ENCODE peak calls at places on chromosomes 13 and 19, in five cellular contexts. G, Z, U, H and E are unnamed samples.

GRCh38 chr13:29479716-29480492 is 115.6 kb downstream of the SLC7A1 start:
- DNase-seq in G (no peak), Z (no peak), U (no peak), H (peak), E (no peak)

GRCh38 chr13:97119899-97120745 is 102.0 kb upstream of the MBNL2 start:
- DNase-seq in G (no peak), Z (no peak), U (no peak), H (no peak), E (no peak)

GRCh38 chr19:5971714-5972354 is 6.1 kb downstream of the RANBP3 start:
- DNase-seq in G (no peak), Z (no peak), U (no peak), H (no peak), E (no peak)

GRCh38 chr13:94997126-94997525 is 284.8 kb upstream of the SOX21 start:
- DNase-seq in G (no peak), Z (no peak), U (no peak), H (no peak), E (no peak)

GRCh38 chr19:7917292-7918061 is 2.7 kb upstream of the SNAPC2 start:
- DNase-seq in G (no peak), Z (peak), U (peak), H (no peak), E (no peak)

GRCh38 chr19:57887195-57887941 is 1.5 kb downstream of the ZNF814 start:
- DNase-seq in G (no peak), Z (no peak), U (no peak), H (no peak), E (no peak)

GRCh38 chr13:48110132-48110868 is 15.4 kb upstream of the MED4 start:
- DNase-seq in G (no peak), Z (no peak), U (no peak), H (no peak), E (no peak)

GRCh38 chr19:9159891-9160290 is 18.9 kb upstream of the OR7D2 start:
- DNase-seq in G (no peak), Z (no peak), U (no peak), H (no peak), E (no peak)

GRCh38 chr19:4375620-4376228 is 24.6 kb downstream of the SH3GL1 start:
- DNase-seq in G (no peak), Z (peak), U (no peak), H (peak), E (no peak)

GRCh38 chr19:38298841-38299680 is 5.0 kb upstream of the C19orf33 start:
- DNase-seq in G (peak), Z (no peak), U (no peak), H (no peak), E (no peak)

GRCh38 chr19:35718345-35719041 is 690 bp downstream of the KMT2B start:
- DNase-seq in G (no peak), Z (peak), U (peak), H (peak), E (no peak)

GRCh38 chr13:113764793-113765190 is 5.8 kb downstream of the TMEM255B start:
- DNase-seq in G (no peak), Z (no peak), U (no peak), H (no peak), E (no peak)

GRCh38 chr13:98279473-98280175 is 102.6 kb upstream of the RNF113B start:
- DNase-seq in G (no peak), Z (no peak), U (peak), H (no peak), E (no peak)

GRCh38 chr19:5397804-5398692 is 57.2 kb upstream of the ZNRF4 start:
- DNase-seq in G (no peak), Z (peak), U (no peak), H (no peak), E (no peak)

GRCh38 chr13:40064723-40065122 is 409.3 kb downstream of the COG6 start:
- DNase-seq in G (no peak), Z (peak), U (no peak), H (peak), E (no peak)

GRCh38 chr13:106028916-106029315 is 506.5 kb downstream of the EFNB2 start:
- DNase-seq in G (no peak), Z (no peak), U (no peak), H (no peak), E (no peak)

GRCh38 chr13:45256254-45256653 is 55.4 kb upstream of the KCTD4 start:
- DNase-seq in G (no peak), Z (no peak), U (no peak), H (no peak), E (no peak)

GRCh38 chr19:3365447-3366103 is 808 bp upstream of the NFIC start:
- DNase-seq in G (no peak), Z (peak), U (peak), H (peak), E (no peak)

GRCh38 chr13:98252931-98253470 is 75.9 kb upstream of the RNF113B start:
- DNase-seq in G (no peak), Z (peak), U (no peak), H (no peak), E (no peak)

GRCh38 chr19:43675269-43675879 is 5.4 kb upstream of the PLAUR start:
- DNase-seq in G (no peak), Z (no peak), U (no peak), H (no peak), E (no peak)

GRCh38 chr13:77833331-77833863 is 85.2 kb downstream of the EDNRB start:
- DNase-seq in G (peak), Z (peak), U (no peak), H (no peak), E (no peak)

GRCh38 chr13:95462801-95463200 is 89.7 kb upstream of the CLDN10 start:
- DNase-seq in G (no peak), Z (no peak), U (no peak), H (no peak), E (no peak)

GRCh38 chr13:78659450-78660110 is 625 bp upstream of the OBI1 start:
- DNase-seq in G (no peak), Z (no peak), U (no peak), H (no peak), E (no peak)

GRCh38 chr19:54062643-54063042 is 1.1 kb downstream of the VSTM1 start:
- DNase-seq in G (no peak), Z (no peak), U (peak), H (no peak), E (no peak)

GRCh38 chr13:102569488-102569887 is 27.3 kb upstream of the TPP2 start:
- DNase-seq in G (no peak), Z (no peak), U (no peak), H (no peak), E (no peak)

GRCh38 chr19:9847087-9847671 is 12.1 kb downstream of the PIN1 start:
- DNase-seq in G (peak), Z (peak), U (no peak), H (peak), E (peak)

GRCh38 chr13:51047434-51048165 is 63.5 kb downstream of the C13orf42 start:
- DNase-seq in G (no peak), Z (no peak), U (no peak), H (no peak), E (no peak)

GRCh38 chr19:42088471-42089190 is 12.7 kb downstream of the ZNF574 start:
- DNase-seq in G (peak), Z (no peak), U (no peak), H (no peak), E (no peak)

GRCh38 chr19:46068345-46069258 is 27.8 kb upstream of the IGFL4 start:
- DNase-seq in G (peak), Z (peak), U (no peak), H (no peak), E (no peak)

GRCh38 chr19:17737690-17738153 is 13.6 kb upstream of the FCHO1 start:
- DNase-seq in G (no peak), Z (no peak), U (no peak), H (no peak), E (no peak)

GRCh38 chr13:110137677-110138008 is 169.3 kb downstream of the COL4A1 start:
- DNase-seq in G (no peak), Z (peak), U (peak), H (no peak), E (no peak)

DNA sequence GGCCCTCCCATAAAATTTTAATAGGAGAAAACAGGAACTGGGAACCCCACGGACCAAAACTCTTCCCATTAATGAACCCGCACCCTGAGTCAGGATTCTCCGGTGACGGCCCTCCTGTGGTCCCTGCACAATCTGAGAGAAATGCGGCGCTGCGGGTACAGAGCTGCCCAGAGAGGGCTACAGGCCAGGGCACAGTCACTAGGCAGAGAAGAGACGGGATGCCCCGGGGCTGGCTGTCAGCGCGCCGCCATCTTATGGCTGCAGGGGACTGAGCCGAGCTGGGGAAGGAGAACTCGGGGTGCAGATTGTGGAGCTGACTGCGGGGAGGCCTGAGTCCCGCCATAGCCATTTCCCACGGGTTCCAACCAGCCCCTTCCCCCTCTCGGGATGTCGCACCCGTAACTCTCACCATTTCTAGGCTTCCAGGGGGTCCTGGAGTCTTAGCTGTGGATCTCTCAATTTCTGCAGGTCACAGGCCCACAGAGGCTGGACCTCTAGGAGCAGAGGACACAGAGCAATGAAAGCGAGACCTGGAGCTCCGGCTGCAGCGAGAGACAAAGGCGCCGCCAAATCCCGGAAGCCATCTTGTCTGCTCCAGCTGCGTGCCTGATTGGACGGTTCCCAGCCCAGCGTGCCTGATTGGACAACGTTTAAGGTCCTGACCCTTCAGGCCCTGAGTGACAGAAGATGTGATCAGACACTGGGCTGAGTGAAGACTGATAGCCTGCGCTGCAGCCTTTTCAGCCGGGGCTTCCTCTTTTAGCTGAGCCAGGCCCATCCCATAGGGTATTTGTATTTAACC is at the start of gene ZNF675:
- DNase-seq in G (peak), Z (peak), U (peak), H (peak), E (peak)
- TF ChIP-seq CTCF in G (peak), Z (no peak), U (no peak), H (no peak), E (no peak)

DNA sequence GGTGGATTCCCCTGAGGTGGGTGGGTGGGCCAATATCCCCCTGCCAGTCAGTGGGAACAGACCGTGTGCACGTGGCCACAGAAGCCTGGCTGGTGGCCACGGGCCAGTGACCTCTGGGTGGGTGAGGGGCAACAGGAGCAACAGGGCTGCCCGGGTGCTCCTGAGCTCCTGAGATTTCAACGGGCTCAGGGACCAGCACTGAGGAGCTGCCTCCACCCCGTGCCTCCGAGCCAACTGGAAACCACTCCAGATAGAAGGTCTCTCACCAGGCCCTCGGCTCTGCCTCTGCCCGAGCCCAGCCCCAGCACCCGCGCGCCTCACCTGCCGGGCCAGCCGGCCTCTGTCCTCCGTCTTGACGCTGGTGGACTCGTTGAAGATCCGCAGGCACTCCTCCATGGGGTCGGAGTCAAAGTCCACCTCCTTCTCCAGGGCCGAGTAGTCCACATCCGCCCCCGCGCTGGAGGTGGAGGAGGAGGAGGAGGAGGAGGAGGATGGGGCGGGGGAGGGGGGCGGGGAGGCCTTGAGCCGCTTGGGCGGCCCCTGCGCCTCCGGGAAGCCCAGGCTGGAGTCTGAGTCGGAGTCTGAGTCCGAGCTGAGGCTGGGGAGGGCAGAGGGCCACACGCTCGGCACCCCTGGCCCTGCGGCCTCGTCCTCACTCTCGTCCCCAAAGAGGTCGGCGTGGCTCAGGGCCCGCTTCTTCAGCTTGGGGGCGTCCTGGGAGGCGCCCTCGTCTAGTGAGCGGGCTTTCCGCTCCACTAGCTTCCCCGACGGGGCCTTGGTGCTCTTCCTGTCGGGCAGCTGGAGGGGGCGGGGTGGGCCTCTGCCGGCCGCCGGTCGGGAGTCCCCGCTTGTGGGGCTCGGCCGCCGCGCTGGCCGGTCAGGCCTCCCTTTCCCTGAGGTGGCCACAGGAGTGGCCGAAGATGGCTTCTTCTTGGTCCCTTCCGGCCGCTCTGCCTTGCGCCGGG is 14.8 kb upstream of the ATP8B3 start:
- DNase-seq in G (no peak), Z (no peak), U (peak), H (no peak), E (no peak)
- TF ChIP-seq CTCF in G (no peak), Z (no peak), U (no peak), H (no peak), E (no peak)

GRCh38 chr19:47429140-47429793 is 9.9 kb upstream of the MEIS3 start:
- DNase-seq in G (no peak), Z (no peak), U (no peak), H (no peak), E (no peak)

GRCh38 chr19:47432499-47432898 is 13.2 kb upstream of the MEIS3 start:
- DNase-seq in G (no peak), Z (no peak), U (no peak), H (no peak), E (no peak)

GRCh38 chr19:47428177-47428894 is 9.0 kb upstream of the MEIS3 start:
- DNase-seq in G (peak), Z (peak), U (peak), H (peak), E (peak)

GRCh38 chr19:47432091-47432490 is 12.8 kb upstream of the MEIS3 start:
- DNase-seq in G (no peak), Z (no peak), U (no peak), H (no peak), E (no peak)

GRCh38 chr19:47430041-47430802 is 10.9 kb upstream of the MEIS3 start:
- DNase-seq in G (no peak), Z (no peak), U (peak), H (no peak), E (no peak)
- TF ChIP-seq CTCF in G (peak), Z (no peak), U (peak), H (peak), E (no peak)

GRCh38 chr19:49222528-49222927 is 64.9 kb downstream of the TRPM4 start:
- DNase-seq in G (no peak), Z (no peak), U (no peak), H (no peak), E (no peak)

GRCh38 chr19:49222011-49222410 is 64.4 kb downstream of the TRPM4 start:
- DNase-seq in G (no peak), Z (peak), U (no peak), H (no peak), E (no peak)

GRCh38 chr19:49223472-49223871 is 65.9 kb downstream of the TRPM4 start:
- DNase-seq in G (no peak), Z (no peak), U (no peak), H (no peak), E (no peak)

GRCh38 chr19:49229416-49229815 is 71.8 kb downstream of the TRPM4 start:
- DNase-seq in G (no peak), Z (no peak), U (no peak), H (no peak), E (no peak)

DNA sequence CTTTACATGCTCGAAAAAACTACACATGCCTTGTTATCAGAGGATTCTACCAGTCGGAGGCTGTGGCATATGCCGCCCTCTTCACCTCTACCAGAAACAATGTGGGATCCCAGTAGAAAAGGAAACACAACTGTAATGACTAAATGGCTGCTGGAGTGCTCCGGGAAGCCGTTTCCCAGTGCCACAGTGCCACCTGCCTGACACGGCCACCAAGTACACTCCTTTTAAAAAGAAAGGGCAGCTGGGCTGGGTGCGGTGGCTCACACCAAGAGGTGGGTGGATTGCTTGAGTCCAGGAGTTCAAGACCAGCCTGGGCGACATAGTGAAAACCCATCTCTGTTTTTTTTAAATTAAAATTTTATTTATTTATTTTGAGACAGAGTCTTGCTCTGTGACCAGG is 67.3 kb downstream of the TRPM4 start:
- DNase-seq in G (no peak), Z (peak), U (peak), H (no peak), E (no peak)
- TF ChIP-seq CTCF in G (peak), Z (peak), U (peak), H (no peak), E (no peak)

DNA sequence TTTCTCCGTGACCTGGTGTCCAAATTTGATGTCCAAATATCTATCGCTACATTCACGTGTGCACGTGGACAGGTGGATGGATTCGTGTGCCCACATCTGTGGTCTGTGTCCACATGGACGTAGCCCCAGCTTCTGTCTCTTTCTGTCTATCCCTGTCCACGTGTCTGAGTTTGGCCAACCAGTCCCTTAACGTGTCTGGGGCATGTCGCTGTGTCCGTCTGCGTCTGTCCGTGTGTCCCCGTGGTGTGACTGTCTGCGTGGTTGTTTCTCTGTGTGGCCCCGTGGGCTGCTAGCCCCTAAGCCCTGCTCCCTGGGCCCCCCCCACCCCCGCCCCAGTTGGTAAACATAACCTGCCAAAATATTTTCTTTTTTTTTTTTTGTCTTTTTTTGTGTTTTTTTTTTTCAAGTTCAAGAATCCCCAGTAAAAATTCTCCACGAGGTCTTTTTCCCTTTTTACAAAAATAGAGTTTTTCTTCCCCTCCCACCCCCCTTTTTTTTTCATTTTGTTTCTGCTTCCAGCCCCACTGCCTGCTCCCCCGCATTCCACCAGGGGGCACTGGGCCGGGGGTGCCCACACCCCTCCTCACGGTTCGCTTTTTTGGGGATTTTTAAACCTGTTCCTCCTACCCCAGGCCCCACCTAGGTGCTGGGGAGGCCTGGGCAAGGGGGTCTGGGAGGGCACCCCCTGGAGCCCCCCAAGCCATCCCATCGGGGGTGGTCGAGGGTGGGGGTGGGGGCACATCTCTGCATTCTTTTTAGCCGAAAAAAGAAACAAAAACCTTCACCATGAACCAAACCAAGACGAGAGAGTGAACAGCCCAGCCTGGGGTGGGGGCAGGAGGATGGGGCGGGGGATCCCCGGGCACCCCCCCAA is 18.3 kb downstream of the PRKCSH start:
- DNase-seq in G (no peak), Z (peak), U (no peak), H (no peak), E (no peak)
- TF ChIP-seq CTCF in G (peak), Z (peak), U (peak), H (no peak), E (no peak)

GRCh38 chr19:29260477-29261317 is 47.7 kb upstream of the UQCRFS1 start:
- DNase-seq in G (no peak), Z (peak), U (no peak), H (no peak), E (no peak)
- TF ChIP-seq CTCF in G (peak), Z (peak), U (peak), H (no peak), E (no peak)

DNA sequence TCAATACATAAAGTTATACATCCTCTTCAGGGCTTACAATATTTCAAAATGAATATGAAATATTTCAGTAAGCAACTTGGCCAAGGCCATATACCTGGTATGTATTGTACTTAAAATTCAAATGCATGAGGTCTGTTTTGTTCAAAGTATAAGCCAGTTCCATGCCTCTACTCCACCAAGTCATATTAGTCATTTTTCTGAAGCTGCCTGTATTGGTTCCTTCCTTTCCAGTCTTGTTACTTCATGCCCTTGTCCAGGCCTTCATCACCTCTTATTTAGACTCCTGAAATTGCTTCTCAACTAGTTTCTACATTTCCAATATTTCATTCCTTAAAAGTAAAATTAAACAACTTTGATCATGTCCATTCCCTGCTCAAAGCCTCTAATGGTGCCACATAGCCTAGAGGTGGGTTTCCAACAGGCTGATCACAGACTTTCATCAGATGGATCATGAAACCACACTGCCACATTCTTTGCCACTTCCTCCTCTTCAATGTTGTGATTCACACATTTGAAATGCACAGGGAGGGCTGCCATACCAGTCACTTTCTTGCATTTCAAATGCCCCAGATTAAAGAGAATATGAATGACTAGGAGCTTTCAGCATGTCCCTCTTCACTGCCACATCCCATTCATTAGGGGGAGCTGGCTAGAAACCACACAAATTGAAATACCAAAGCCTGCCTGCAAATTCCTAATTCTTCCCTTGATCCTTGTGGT is 424.1 kb upstream of the DACH1 start:
- DNase-seq in G (no peak), Z (no peak), U (no peak), H (no peak), E (no peak)
- TF ChIP-seq CTCF in G (no peak), Z (no peak), U (no peak), H (no peak), E (no peak)

GRCh38 chr19:31233288-31233687 is 115.9 kb downstream of the TSHZ3 start:
- DNase-seq in G (no peak), Z (no peak), U (no peak), H (no peak), E (no peak)
- TF ChIP-seq CTCF in G (no peak), Z (no peak), U (no peak), H (no peak), E (no peak)